ENCODE peak calls at places on chromosomes 11 and 22, in five cellular contexts. H is cardiac muscle cell; Z is activated CD8-positive, alpha-beta T cell treated with anti-CD3 and anti-CD28 coated beads for 36 hours; A is colonic mucosa; M is ovary. W is an unnamed sample.
A peak's percentile ranks its signal among the peaks of the same experiment; 100 is the strongest.

GRCh38 chr11:129249351-129249750 is 57.2 kb upstream of the ARHGAP32 start:
- DNase-seq in Z (no peak), H (no peak), A (no peak), M (no peak), W (no peak)

GRCh38 chr11:26578998-26579635 is 7.1 kb upstream of the MUC15 start:
- DNase-seq in H (no peak), M (no peak), Z (no peak), A (no peak), W (no peak)

GRCh38 chr22:40044870-40045834 is 50.4 kb downstream of the FAM83F start:
- DNase-seq in M (peak; percentile 73), A (peak; percentile 49), Z (peak; percentile 87), H (peak; percentile 79), W (no peak)

GRCh38 chr11:26467506-26467905 is 104.6 kb downstream of the MUC15 start:
- DNase-seq in M (no peak), A (no peak), Z (no peak), H (no peak), W (no peak)

GRCh38 chr11:42870480-42870879 is 441.3 kb upstream of the API5 start:
- DNase-seq in A (no peak), Z (no peak), H (no peak), M (no peak), W (peak; percentile 3)

GRCh38 chr11:122294041-122294440 is 178.0 kb upstream of the BLID start:
- DNase-seq in Z (no peak), M (no peak), A (no peak), H (no peak), W (no peak)

GRCh38 chr22:23065069-23065451 is 5.3 kb upstream of the GNAZ start:
- DNase-seq in H (no peak), Z (no peak), M (peak; percentile 2), A (no peak), W (no peak)

GRCh38 chr11:120343429-120343828 is 7.2 kb downstream of the ARHGEF12 start:
- DNase-seq in M (no peak), A (no peak), Z (peak; percentile 12), H (no peak), W (no peak)

GRCh38 chr11:131370901-131371790 is 731 bp downstream of the NTM start:
- DNase-seq in A (no peak), Z (no peak), H (no peak), M (no peak), W (no peak)

GRCh38 chr22:50739279-50739691 is 1.3 kb downstream of the ACR start:
- DNase-seq in M (peak; percentile 8), Z (no peak), H (no peak), A (no peak), W (no peak)

GRCh38 chr11:36165638-36166389 is 123.4 kb downstream of the COMMD9 start:
- DNase-seq in Z (no peak), A (no peak), M (no peak), H (no peak), W (no peak)

GRCh38 chr11:66529655-66530054 is 16.2 kb downstream of the ZDHHC24 start:
- DNase-seq in M (no peak), Z (no peak), A (no peak), H (no peak), W (no peak)

GRCh38 chr22:38870791-38871359 is 1.1 kb downstream of the CBX6 start:
- DNase-seq in Z (no peak), H (no peak), M (no peak), A (no peak), W (no peak)

GRCh38 chr22:37167981-37168647 is 18.4 kb upstream of the IL2RB start:
- DNase-seq in H (no peak), M (peak; percentile 5), A (no peak), Z (no peak), W (no peak)

GRCh38 chr22:37165940-37166674 is 16.4 kb upstream of the IL2RB start:
- DNase-seq in Z (peak; percentile 43), H (no peak), M (no peak), A (no peak), W (no peak)

GRCh38 chr22:37165066-37165465 is 15.3 kb upstream of the IL2RB start:
- DNase-seq in A (no peak), M (no peak), Z (no peak), H (no peak), W (no peak)

GRCh38 chr22:37167176-37167980 is 17.7 kb upstream of the IL2RB start:
- DNase-seq in M (peak; percentile 4), H (no peak), Z (peak; percentile 7), A (peak; percentile 77), W (no peak)

GRCh38 chr22:37166675-37167066 is 17.0 kb upstream of the IL2RB start:
- DNase-seq in M (peak; percentile 87), H (peak; percentile 84), A (peak; percentile 91), Z (peak; percentile 93), W (peak; percentile 28)
- TF ChIP-seq CTCF in M (peak; percentile 70), H (peak; percentile 94), A (peak; percentile 93), Z (peak; percentile 87), W (peak; percentile 91)

DNA sequence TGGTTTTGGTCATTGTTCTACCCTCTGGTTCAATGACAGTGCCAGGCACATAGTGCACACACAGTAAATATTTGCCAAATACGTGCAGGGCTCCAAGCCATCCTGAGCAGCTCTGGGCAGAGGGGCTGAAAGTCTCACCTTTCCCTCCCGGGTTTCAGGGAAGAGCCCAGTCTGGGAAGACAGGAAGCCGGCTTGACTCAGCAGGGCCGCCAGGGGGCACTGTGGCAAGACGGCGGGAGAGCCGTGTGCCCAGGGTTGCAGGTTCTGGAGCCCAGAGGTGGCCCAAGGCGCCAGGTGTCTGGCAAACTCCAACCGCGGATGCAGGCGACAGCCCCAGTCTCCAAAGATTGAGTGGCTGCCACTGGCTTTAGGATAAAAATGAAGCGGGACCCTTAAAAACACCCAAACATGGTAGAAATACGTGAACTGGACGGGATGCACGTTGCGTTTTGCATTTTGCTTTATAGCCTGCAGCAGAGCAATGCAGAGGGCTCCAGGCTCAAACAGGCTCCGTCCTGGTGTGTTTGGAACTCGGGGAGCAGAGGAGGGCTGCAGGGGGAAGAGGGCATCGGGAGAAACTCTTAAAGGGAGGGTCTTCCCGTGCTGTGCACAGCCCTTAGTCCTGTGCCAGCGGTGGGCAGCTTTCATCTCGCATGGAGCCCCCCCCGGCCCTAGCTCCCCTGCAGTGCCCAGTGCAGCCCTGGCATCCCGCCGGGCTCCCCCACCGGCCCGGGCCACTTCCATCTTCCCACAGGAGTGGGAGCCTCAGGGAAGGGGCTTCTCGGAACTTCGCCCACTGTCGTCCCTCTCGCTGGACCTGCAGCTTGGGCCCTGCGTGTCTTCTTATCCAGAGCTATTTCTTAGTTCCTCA is 10.7 kb downstream of the KRTAP5-5 start:
- DNase-seq in H (peak; percentile 62), Z (peak; percentile 26), M (no peak), A (peak; percentile 59), W (peak; percentile 53)
- TF ChIP-seq CTCF in H (peak; percentile 86), Z (peak; percentile 95), M (no peak), A (peak; percentile 81), W (peak; percentile 94)

DNA sequence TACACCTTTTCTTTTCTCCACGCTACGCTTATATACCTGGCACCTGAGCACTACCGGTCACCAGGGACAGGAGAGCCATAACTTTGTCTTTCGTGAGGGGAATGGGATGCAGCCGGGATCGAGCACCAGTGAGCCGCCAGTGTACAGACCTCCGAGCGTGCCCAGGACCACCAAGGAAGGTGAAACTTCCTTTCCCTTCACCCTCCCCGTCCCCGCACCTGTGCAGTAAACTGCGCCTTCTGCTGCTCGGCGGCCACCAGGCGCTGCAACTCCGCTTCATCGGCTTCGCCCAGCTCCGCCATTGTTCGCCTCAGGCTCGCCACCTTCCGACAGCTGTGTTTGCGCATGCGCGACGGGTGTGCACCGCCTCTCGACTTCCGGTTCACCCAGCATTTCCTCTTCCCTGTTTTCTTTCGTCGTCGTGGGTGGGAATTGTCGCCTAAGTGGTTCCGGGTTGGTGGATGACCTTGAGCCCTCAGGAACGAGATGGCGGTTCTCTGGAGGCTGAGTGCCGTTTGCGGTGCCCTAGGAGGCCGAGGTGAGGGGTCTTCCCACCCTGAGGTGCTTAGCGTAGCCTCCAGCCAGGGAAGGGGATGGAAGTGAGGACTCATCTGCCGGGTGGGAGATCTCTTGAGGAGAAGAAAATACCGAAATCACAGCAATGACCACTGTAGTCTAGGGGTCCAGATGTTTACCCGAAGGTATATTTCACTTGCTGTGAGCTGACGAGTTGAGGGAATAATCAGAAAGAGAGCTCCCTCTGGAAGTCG is at the start of the genes SDHD and TIMM8B:
- DNase-seq in Z (peak; percentile 94), H (peak; percentile 99), A (peak; percentile 97), M (peak; percentile 95), W (peak; percentile 92)
- TF ChIP-seq CTCF in Z (no peak), H (peak; percentile 30), A (no peak), M (no peak), W (peak; percentile 25)

DNA sequence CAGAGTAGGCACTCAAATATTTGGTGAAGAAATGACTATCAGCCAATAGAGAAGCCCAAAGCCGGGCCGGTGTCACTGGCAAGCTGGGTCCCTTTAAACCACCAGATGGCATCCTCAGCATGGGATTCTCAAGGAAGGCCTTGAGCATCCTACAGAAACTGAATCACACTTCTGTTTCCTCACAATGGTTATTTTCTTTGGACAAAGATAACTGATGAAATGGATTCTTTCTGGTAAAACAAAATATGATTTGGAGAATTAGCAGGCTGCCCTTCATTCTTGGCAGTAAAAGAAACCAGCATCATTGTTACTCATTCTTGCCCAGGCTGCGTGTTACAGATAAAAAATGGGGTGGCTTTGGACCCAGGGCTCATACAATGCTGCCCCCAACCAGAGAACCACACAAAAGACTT is 30.3 kb upstream of the ASPHD2 start:
- DNase-seq in Z (peak; percentile 77), A (peak; percentile 56), M (no peak), H (peak; percentile 73), W (peak; percentile 21)
- TF ChIP-seq CTCF in Z (peak; percentile 66), A (peak; percentile 70), M (no peak), H (peak; percentile 85), W (peak; percentile 65)

DNA sequence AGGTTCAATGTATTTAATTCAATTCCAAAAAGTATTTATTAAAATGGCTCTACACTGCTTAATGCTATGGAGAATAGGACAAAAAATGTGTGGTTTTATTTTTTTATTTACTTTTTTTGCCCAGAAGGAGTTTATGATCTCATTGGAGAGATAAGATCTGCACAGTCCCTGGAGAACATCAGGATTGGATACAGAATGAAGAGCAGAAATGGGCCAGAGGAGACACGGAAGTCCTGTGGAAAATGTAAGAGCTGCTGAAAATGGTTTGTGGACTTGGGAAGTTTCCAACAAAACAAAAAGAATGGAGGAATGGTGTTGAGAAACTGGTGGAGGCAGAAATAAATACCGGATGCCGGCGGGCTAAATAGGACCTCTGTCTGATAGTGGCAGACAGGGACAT is 554.6 kb downstream of the OPCML start:
- DNase-seq in Z (no peak), A (no peak), M (no peak), H (no peak), W (no peak)
- TF ChIP-seq CTCF in Z (no peak), A (no peak), M (no peak), H (no peak), W (no peak)

DNA sequence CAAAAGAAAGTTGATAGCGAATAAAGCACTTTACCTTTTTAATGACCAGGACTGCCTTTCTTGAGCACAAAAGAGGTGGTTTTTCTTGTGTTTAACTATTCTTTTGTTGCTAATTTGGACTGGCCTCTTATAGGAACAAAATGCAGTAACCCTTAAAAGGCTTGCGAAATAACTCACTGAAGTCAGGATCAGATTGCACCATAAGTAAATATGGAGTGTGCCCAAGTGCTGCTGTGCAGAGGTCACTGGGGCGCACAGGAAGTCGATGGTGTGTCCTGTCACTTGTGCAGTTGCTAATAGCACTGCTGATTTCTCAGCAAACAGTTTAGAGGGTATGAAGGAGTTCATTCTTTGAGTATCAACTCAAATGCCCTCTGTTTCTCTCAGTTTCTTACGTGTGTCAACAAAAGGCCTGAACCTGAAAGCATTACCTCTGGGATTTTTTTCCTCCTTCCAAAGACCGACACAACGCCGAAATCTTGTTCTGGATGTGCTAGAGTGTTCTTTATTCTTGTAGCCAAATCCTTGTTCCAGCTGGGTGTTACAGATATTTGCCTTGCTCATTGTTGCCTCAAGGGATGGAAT is 71.3 kb downstream of the ATXN10 start:
- DNase-seq in Z (no peak), M (no peak), A (no peak), H (no peak), W (peak; percentile 75)
- TF ChIP-seq CTCF in Z (no peak), M (no peak), A (no peak), H (no peak), W (no peak)

W was measured in LNCaP clone FGC.